ENCODE peak calls at places on chromosome 1, in four cellular contexts. Z is Panc1; U is HCT116; I is activated CD8-positive, alpha-beta memory T cell treated with anti-CD3 and anti-CD28 coated beads for 4 hours. W is an unnamed sample.
A peak's percentile ranks its signal among the peaks of the same experiment; 100 is the strongest.

GRCh38 chr1:20830378-20830777 is 43.3 kb upstream of the HP1BP3 start:
- DNase-seq in Z (no peak), U (no peak), I (no peak), W (no peak)

GRCh38 chr1:183030053-183030452 is 6.8 kb downstream of the LAMC1 start:
- DNase-seq in Z (no peak), U (no peak), I (no peak), W (no peak)

GRCh38 chr1:3061981-3062615 is 6.9 kb upstream of the PRDM16 start:
- DNase-seq in Z (no peak), U (no peak), I (no peak), W (no peak)

GRCh38 chr1:6869002-6869380 is 83.7 kb downstream of the CAMTA1 start:
- DNase-seq in Z (no peak), U (no peak), I (no peak), W (no peak)

GRCh38 chr1:54404939-54405880 is 984 bp downstream of the SSBP3 start:
- DNase-seq in Z (no peak), U (no peak), I (no peak), W (no peak)

GRCh38 chr1:41671116-41671755 is 186.8 kb upstream of the EDN2 start:
- DNase-seq in Z (no peak), U (no peak), I (no peak), W (no peak)

GRCh38 chr1:1121611-1122077 is 5.8 kb upstream of the C1orf159 start:
- DNase-seq in Z (no peak), U (no peak), I (no peak), W (no peak)

GRCh38 chr1:25688390-25689119 is 72.0 kb downstream of the MAN1C1 start:
- DNase-seq in Z (no peak), U (no peak), I (no peak), W (no peak)

GRCh38 chr1:228312091-228312764 is 94.4 kb downstream of the TRIM11 start:
- DNase-seq in Z (no peak), U (no peak), I (no peak), W (no peak)

GRCh38 chr1:18234790-18235242 is 127.2 kb downstream of the IGSF21 start:
- DNase-seq in Z (no peak), U (peak; percentile 73), I (no peak), W (no peak)

GRCh38 chr1:40612345-40612831 is 53.1 kb downstream of the RIMS3 start:
- DNase-seq in Z (peak; percentile 64), U (peak; percentile 48), I (peak; percentile 45), W (peak; percentile 23)

GRCh38 chr1:67446893-67447292 is 16.7 kb upstream of the SERBP1 start:
- DNase-seq in Z (no peak), U (no peak), I (no peak), W (no peak)

GRCh38 chr1:116725798-116726197 is 28.4 kb upstream of the CD2 start:
- DNase-seq in Z (no peak), U (no peak), I (no peak), W (no peak)

GRCh38 chr1:227357229-227358078 is 39.2 kb upstream of the CDC42BPA start:
- DNase-seq in Z (peak; percentile 39), U (peak; percentile 68), I (no peak), W (no peak)

GRCh38 chr1:224377676-224378006 is 21.0 kb downstream of the CNIH4 start:
- DNase-seq in Z (no peak), U (no peak), I (no peak), W (no peak)

GRCh38 chr1:236495359-236496120 is 28.2 kb upstream of the LGALS8 start:
- DNase-seq in Z (no peak), U (no peak), I (no peak), W (no peak)

W was measured in caudate nucleus.